ENCODE peak calls at places on chromosomes 5 and 9, in nine cellular contexts. I, N, Q, Z, H, U, S, X and J are unnamed samples.

GRCh38 chr5:26805076-26805475 is 233.3 kb downstream of the CDH9 start:
- DNase-seq in I (no peak), N (no peak), Q (no peak), Z (no peak), H (no peak), U (no peak), S (peak), X (no peak), J (no peak)

GRCh38 chr9:117094493-117094892 is 320.4 kb downstream of the ASTN2 start:
- DNase-seq in I (no peak), N (no peak), Q (no peak), Z (no peak), H (no peak), U (no peak), S (no peak), X (no peak), J (no peak)

GRCh38 chr5:17218353-17219005 is 1.0 kb downstream of the BASP1 start:
- DNase-seq in I (peak), N (no peak), Q (no peak), Z (peak), H (no peak), U (peak), S (peak), X (peak), J (no peak)

GRCh38 chr5:179212870-179213269 is 132.4 kb downstream of the ADAMTS2 start:
- DNase-seq in I (no peak), N (no peak), Q (no peak), Z (no peak), H (no peak), U (no peak), S (no peak), X (no peak), J (peak)

GRCh38 chr9:127185181-127185580 is 62.7 kb upstream of the ANGPTL2 start:
- DNase-seq in I (no peak), N (no peak), Q (no peak), Z (no peak), H (no peak), U (no peak), S (no peak), X (no peak), J (no peak)

GRCh38 chr5:8930021-8930420 is 615.9 kb downstream of the SEMA5A start:
- DNase-seq in I (no peak), N (no peak), Q (no peak), Z (no peak), H (no peak), U (no peak), S (no peak), X (no peak), J (no peak)

GRCh38 chr9:91655215-91655614 is 231.6 kb upstream of the NFIL3 start:
- DNase-seq in I (no peak), N (no peak), Q (no peak), Z (no peak), H (no peak), U (no peak), S (no peak), X (no peak), J (no peak)

GRCh38 chr5:51479840-51480239 is 96.6 kb downstream of the ISL1 start:
- DNase-seq in I (no peak), N (no peak), Q (no peak), Z (no peak), H (no peak), U (no peak), S (no peak), X (no peak), J (no peak)

GRCh38 chr5:172114875-172115422 is 73.1 kb downstream of the STK10 start:
- DNase-seq in I (no peak), N (peak), Q (peak), Z (no peak), H (no peak), U (peak), S (no peak), X (no peak), J (no peak)

GRCh38 chr5:142692280-142692775 is 6.4 kb upstream of the FGF1 start:
- DNase-seq in I (no peak), N (no peak), Q (no peak), Z (no peak), H (no peak), U (no peak), S (no peak), X (no peak), J (no peak)

GRCh38 chr5:178121450-178122276 is 8.3 kb downstream of the N4BP3 start:
- DNase-seq in I (no peak), N (no peak), Q (no peak), Z (no peak), H (no peak), U (peak), S (no peak), X (no peak), J (no peak)